ENCODE peak calls at places on chromosomes 7 and 10, in nine cellular contexts. T, K, Y, Q, C, O, U, R and L are unnamed samples.

GRCh38 chr10:117991701-117992100 is 55.0 kb downstream of the RAB11FIP2 start:
- DNase-seq in O (no peak), C (no peak), R (no peak), Y (no peak), T (no peak), K (no peak), U (no peak), Q (no peak), L (no peak)

GRCh38 chr7:103593691-103594090 is 147.7 kb upstream of the SLC26A5 start:
- DNase-seq in O (no peak), T (no peak), Y (no peak), K (no peak), R (no peak), C (no peak), U (no peak), Q (no peak), L (no peak)

GRCh38 chr10:101879456-101880189 is 36.0 kb upstream of the KCNIP2 start:
- DNase-seq in U (no peak), Q (no peak), Y (peak), T (peak), C (no peak), K (no peak), R (no peak), O (no peak), L (no peak)

GRCh38 chr10:14017380-14017943 is 313.3 kb downstream of the FRMD4A start:
- DNase-seq in Q (no peak), Y (no peak), R (no peak), O (no peak), U (no peak), C (no peak), K (no peak), T (no peak), L (no peak)

GRCh38 chr7:98283127-98283886 is 1.8 kb downstream of the BRI3 start:
- DNase-seq in U (no peak), C (no peak), R (no peak), K (no peak), O (no peak), Y (peak), Q (no peak), T (no peak), L (no peak)

GRCh38 chr7:83908526-83908925 is 259.6 kb upstream of the SEMA3E start:
- DNase-seq in Q (no peak), U (no peak), R (no peak), C (no peak), O (no peak), Y (no peak), T (no peak), K (no peak), L (no peak)

GRCh38 chr7:74480861-74481417 is 27.2 kb downstream of the GTF2IRD1 start:
- DNase-seq in Y (no peak), Q (peak), U (peak), R (no peak), K (no peak), T (peak), O (no peak), C (peak), L (no peak)

GRCh38 chr7:107563072-107563760 is 504 bp downstream of the COG5 start:
- DNase-seq in Q (peak), U (no peak), C (no peak), R (peak), O (no peak), K (no peak), Y (no peak), T (no peak), L (peak)

GRCh38 chr10:44391981-44392380 is 7.1 kb upstream of the CXCL12 start:
- DNase-seq in R (no peak), Y (no peak), K (no peak), O (no peak), U (no peak), C (no peak), Q (no peak), T (no peak), L (no peak)

GRCh38 chr7:66859794-66860645 is 61.0 kb upstream of the TMEM248 start:
- DNase-seq in K (peak), T (no peak), O (no peak), C (no peak), R (peak), Q (no peak), U (no peak), Y (no peak), L (peak)

GRCh38 chr10:45155784-45156183 is 155.1 kb downstream of the ZNF22 start:
- DNase-seq in K (no peak), T (no peak), R (peak), Q (no peak), C (no peak), U (no peak), O (no peak), Y (no peak), L (no peak)

GRCh38 chr10:62817763-62818425 is 1.7 kb upstream of the EGR2 start:
- DNase-seq in T (peak), C (peak), R (peak), U (peak), Y (peak), O (no peak), Q (peak), K (no peak), L (no peak)

GRCh38 chr10:124155781-124156401 is 62.5 kb upstream of the CHST15 start:
- DNase-seq in Q (peak), K (no peak), O (no peak), R (peak), U (no peak), C (no peak), T (no peak), Y (no peak), L (no peak)

GRCh38 chr10:95413608-95414007 is 122.8 kb upstream of the PDLIM1 start:
- DNase-seq in C (no peak), Y (no peak), U (no peak), O (no peak), Q (no peak), T (no peak), K (no peak), R (no peak), L (no peak)

GRCh38 chr7:116805100-116805544 is 57.3 kb upstream of the CAPZA2 start:
- DNase-seq in T (peak), Y (no peak), R (no peak), C (no peak), Q (no peak), U (no peak), O (no peak), K (no peak), L (no peak)

GRCh38 chr7:14876194-14876593 is 26.4 kb downstream of the DGKB start:
- DNase-seq in Y (no peak), O (no peak), K (no peak), R (no peak), U (no peak), T (no peak), Q (no peak), C (no peak), L (no peak)

GRCh38 chr7:84524714-84525694 is 330.4 kb upstream of the SEMA3A start:
- DNase-seq in Q (no peak), O (no peak), R (no peak), K (no peak), T (peak), Y (no peak), U (no peak), C (no peak), L (no peak)